ENCODE peak calls at places on chromosomes 1 and 21, in eight cellular contexts. One of them, this sample, is unnamed.

GRCh38 chr1:94865369-94865768 is 45.2 kb downstream of the SLC44A3 start:
- DNase-seq in prostate gland: peak
- DNase-seq in hepatocyte: no peak
- DNase-seq in CD4-positive, alpha-beta T cell: no peak
- DNase-seq in ovary: no peak
- DNase-seq in mammary epithelial cell: no peak
- DNase-seq in body of pancreas: peak
- DNase-seq in adrenal gland: no peak
- DNase-seq in this sample: peak

GRCh38 chr1:89671775-89672488 is 39.0 kb downstream of the LRRC8C start:
- DNase-seq in prostate gland: no peak
- DNase-seq in hepatocyte: no peak
- DNase-seq in CD4-positive, alpha-beta T cell: no peak
- DNase-seq in ovary: no peak
- DNase-seq in mammary epithelial cell: peak
- DNase-seq in body of pancreas: no peak
- DNase-seq in adrenal gland: no peak
- DNase-seq in this sample: peak

GRCh38 chr1:156963621-156964020 is 43.2 kb downstream of the LRRC71 start:
- DNase-seq in prostate gland: no peak
- DNase-seq in hepatocyte: no peak
- DNase-seq in CD4-positive, alpha-beta T cell: peak
- DNase-seq in ovary: no peak
- DNase-seq in mammary epithelial cell: no peak
- DNase-seq in body of pancreas: peak
- DNase-seq in adrenal gland: peak
- DNase-seq in this sample: no peak

GRCh38 chr1:175870217-175870616 is 126.8 kb upstream of the TNR start:
- DNase-seq in prostate gland: no peak
- DNase-seq in hepatocyte: no peak
- DNase-seq in CD4-positive, alpha-beta T cell: no peak
- DNase-seq in ovary: no peak
- DNase-seq in mammary epithelial cell: no peak
- DNase-seq in body of pancreas: no peak
- DNase-seq in adrenal gland: no peak
- DNase-seq in this sample: no peak

GRCh38 chr21:14058566-14058965 is 152.2 kb downstream of the LIPI start:
- DNase-seq in prostate gland: no peak
- DNase-seq in hepatocyte: no peak
- DNase-seq in CD4-positive, alpha-beta T cell: no peak
- DNase-seq in ovary: no peak
- DNase-seq in mammary epithelial cell: no peak
- DNase-seq in body of pancreas: no peak
- DNase-seq in adrenal gland: no peak
- DNase-seq in this sample: no peak

GRCh38 chr1:9907441-9907840 is 2.6 kb downstream of the CTNNBIP1 start:
- DNase-seq in prostate gland: peak
- DNase-seq in hepatocyte: no peak
- DNase-seq in CD4-positive, alpha-beta T cell: no peak
- DNase-seq in ovary: no peak
- DNase-seq in mammary epithelial cell: peak
- DNase-seq in body of pancreas: no peak
- DNase-seq in adrenal gland: no peak
- DNase-seq in this sample: no peak

GRCh38 chr1:155934097-155934932 is at the start of gene KHDC4:
- DNase-seq in prostate gland: peak
- DNase-seq in hepatocyte: peak
- DNase-seq in CD4-positive, alpha-beta T cell: peak
- DNase-seq in ovary: peak
- DNase-seq in mammary epithelial cell: peak
- DNase-seq in body of pancreas: peak
- DNase-seq in adrenal gland: peak
- DNase-seq in this sample: peak

GRCh38 chr1:162310337-162310736 is 66.3 kb downstream of the SPATA46 start:
- DNase-seq in prostate gland: no peak
- DNase-seq in hepatocyte: no peak
- DNase-seq in CD4-positive, alpha-beta T cell: no peak
- DNase-seq in ovary: no peak
- DNase-seq in mammary epithelial cell: peak
- DNase-seq in body of pancreas: no peak
- DNase-seq in adrenal gland: no peak
- DNase-seq in this sample: peak

GRCh38 chr1:40661678-40662077 is 3.8 kb downstream of the RIMS3 start:
- DNase-seq in prostate gland: no peak
- DNase-seq in hepatocyte: no peak
- DNase-seq in CD4-positive, alpha-beta T cell: no peak
- DNase-seq in ovary: no peak
- DNase-seq in mammary epithelial cell: no peak
- DNase-seq in body of pancreas: no peak
- DNase-seq in adrenal gland: no peak
- DNase-seq in this sample: no peak

GRCh38 chr21:45846373-45847160 is 135.0 kb upstream of the COL6A1 start:
- DNase-seq in prostate gland: peak
- DNase-seq in hepatocyte: peak
- DNase-seq in CD4-positive, alpha-beta T cell: peak
- DNase-seq in ovary: no peak
- DNase-seq in mammary epithelial cell: no peak
- DNase-seq in body of pancreas: peak
- DNase-seq in adrenal gland: no peak
- DNase-seq in this sample: no peak

GRCh38 chr1:112575154-112575804 is 43.7 kb downstream of the ST7L start:
- DNase-seq in prostate gland: no peak
- DNase-seq in hepatocyte: peak
- DNase-seq in CD4-positive, alpha-beta T cell: no peak
- DNase-seq in ovary: no peak
- DNase-seq in mammary epithelial cell: peak
- DNase-seq in body of pancreas: no peak
- DNase-seq in adrenal gland: peak
- DNase-seq in this sample: peak
- TF ChIP-seq CTCF in prostate gland: no peak
- TF ChIP-seq CTCF in hepatocyte: no peak
- TF ChIP-seq CTCF in CD4-positive, alpha-beta T cell: no peak
- TF ChIP-seq CTCF in ovary: no peak
- TF ChIP-seq CTCF in mammary epithelial cell: no peak
- TF ChIP-seq CTCF in body of pancreas: no peak
- TF ChIP-seq CTCF in adrenal gland: no peak
- TF ChIP-seq CTCF in this sample: no peak

DNA sequence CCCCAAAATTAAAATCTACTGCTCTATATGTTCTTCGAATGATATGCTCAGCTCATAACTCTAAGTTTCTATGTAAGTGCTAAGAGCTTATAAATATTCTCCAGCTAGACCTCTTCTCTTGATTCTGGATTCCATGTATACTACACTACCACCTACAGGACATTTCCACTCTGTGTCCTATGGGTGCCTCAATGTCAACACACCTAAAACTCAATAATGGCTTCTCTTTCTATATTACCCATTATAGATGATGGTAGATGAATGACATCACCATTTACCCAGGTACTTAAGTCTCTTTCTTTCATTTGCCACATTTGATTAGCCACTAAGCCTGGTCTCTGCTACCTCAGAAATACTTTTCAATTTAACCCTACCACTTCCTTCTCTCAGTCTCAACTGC is 41.3 kb downstream of the TBX19 start:
- DNase-seq in prostate gland: no peak
- DNase-seq in hepatocyte: peak
- DNase-seq in CD4-positive, alpha-beta T cell: no peak
- DNase-seq in ovary: no peak
- DNase-seq in mammary epithelial cell: peak
- DNase-seq in body of pancreas: no peak
- DNase-seq in adrenal gland: no peak
- DNase-seq in this sample: peak
- TF ChIP-seq CTCF in prostate gland: peak
- TF ChIP-seq CTCF in hepatocyte: peak
- TF ChIP-seq CTCF in CD4-positive, alpha-beta T cell: no peak
- TF ChIP-seq CTCF in ovary: no peak
- TF ChIP-seq CTCF in mammary epithelial cell: peak
- TF ChIP-seq CTCF in body of pancreas: peak
- TF ChIP-seq CTCF in adrenal gland: peak
- TF ChIP-seq CTCF in this sample: peak

GRCh38 chr1:38009088-38009840 is 3.3 kb upstream of the UTP11 start:
- DNase-seq in prostate gland: no peak
- DNase-seq in hepatocyte: peak
- DNase-seq in CD4-positive, alpha-beta T cell: no peak
- DNase-seq in ovary: peak
- DNase-seq in mammary epithelial cell: peak
- DNase-seq in body of pancreas: no peak
- DNase-seq in adrenal gland: peak
- DNase-seq in this sample: peak
- TF ChIP-seq CTCF in prostate gland: no peak
- TF ChIP-seq CTCF in hepatocyte: no peak
- TF ChIP-seq CTCF in CD4-positive, alpha-beta T cell: no peak
- TF ChIP-seq CTCF in ovary: no peak
- TF ChIP-seq CTCF in mammary epithelial cell: no peak
- TF ChIP-seq CTCF in body of pancreas: no peak
- TF ChIP-seq CTCF in adrenal gland: no peak
- TF ChIP-seq CTCF in this sample: no peak

GRCh38 chr1:64004451-64004850 is 199.0 kb upstream of the UBE2U start:
- DNase-seq in prostate gland: no peak
- DNase-seq in hepatocyte: no peak
- DNase-seq in CD4-positive, alpha-beta T cell: no peak
- DNase-seq in ovary: peak
- DNase-seq in mammary epithelial cell: no peak
- DNase-seq in body of pancreas: no peak
- DNase-seq in adrenal gland: no peak
- DNase-seq in this sample: no peak
- TF ChIP-seq CTCF in prostate gland: no peak
- TF ChIP-seq CTCF in hepatocyte: no peak
- TF ChIP-seq CTCF in CD4-positive, alpha-beta T cell: no peak
- TF ChIP-seq CTCF in ovary: no peak
- TF ChIP-seq CTCF in mammary epithelial cell: no peak
- TF ChIP-seq CTCF in body of pancreas: no peak
- TF ChIP-seq CTCF in adrenal gland: no peak
- TF ChIP-seq CTCF in this sample: no peak

GRCh38 chr1:116902718-116903390 is 6.9 kb upstream of the PTGFRN start:
- DNase-seq in prostate gland: no peak
- DNase-seq in hepatocyte: no peak
- DNase-seq in CD4-positive, alpha-beta T cell: no peak
- DNase-seq in ovary: no peak
- DNase-seq in mammary epithelial cell: no peak
- DNase-seq in body of pancreas: no peak
- DNase-seq in adrenal gland: no peak
- DNase-seq in this sample: no peak

GRCh38 chr1:116904791-116905320 is 4.9 kb upstream of the PTGFRN start:
- DNase-seq in prostate gland: no peak
- DNase-seq in hepatocyte: no peak
- DNase-seq in CD4-positive, alpha-beta T cell: no peak
- DNase-seq in ovary: no peak
- DNase-seq in mammary epithelial cell: no peak
- DNase-seq in body of pancreas: no peak
- DNase-seq in adrenal gland: no peak
- DNase-seq in this sample: peak

GRCh38 chr1:116899529-116899928 is 10.2 kb upstream of the PTGFRN start:
- DNase-seq in prostate gland: no peak
- DNase-seq in hepatocyte: no peak
- DNase-seq in CD4-positive, alpha-beta T cell: no peak
- DNase-seq in ovary: no peak
- DNase-seq in mammary epithelial cell: no peak
- DNase-seq in body of pancreas: no peak
- DNase-seq in adrenal gland: no peak
- DNase-seq in this sample: no peak

GRCh38 chr1:116902027-116902426 is 7.7 kb upstream of the PTGFRN start:
- DNase-seq in prostate gland: no peak
- DNase-seq in hepatocyte: no peak
- DNase-seq in CD4-positive, alpha-beta T cell: no peak
- DNase-seq in ovary: no peak
- DNase-seq in mammary epithelial cell: no peak
- DNase-seq in body of pancreas: no peak
- DNase-seq in adrenal gland: no peak
- DNase-seq in this sample: no peak

DNA sequence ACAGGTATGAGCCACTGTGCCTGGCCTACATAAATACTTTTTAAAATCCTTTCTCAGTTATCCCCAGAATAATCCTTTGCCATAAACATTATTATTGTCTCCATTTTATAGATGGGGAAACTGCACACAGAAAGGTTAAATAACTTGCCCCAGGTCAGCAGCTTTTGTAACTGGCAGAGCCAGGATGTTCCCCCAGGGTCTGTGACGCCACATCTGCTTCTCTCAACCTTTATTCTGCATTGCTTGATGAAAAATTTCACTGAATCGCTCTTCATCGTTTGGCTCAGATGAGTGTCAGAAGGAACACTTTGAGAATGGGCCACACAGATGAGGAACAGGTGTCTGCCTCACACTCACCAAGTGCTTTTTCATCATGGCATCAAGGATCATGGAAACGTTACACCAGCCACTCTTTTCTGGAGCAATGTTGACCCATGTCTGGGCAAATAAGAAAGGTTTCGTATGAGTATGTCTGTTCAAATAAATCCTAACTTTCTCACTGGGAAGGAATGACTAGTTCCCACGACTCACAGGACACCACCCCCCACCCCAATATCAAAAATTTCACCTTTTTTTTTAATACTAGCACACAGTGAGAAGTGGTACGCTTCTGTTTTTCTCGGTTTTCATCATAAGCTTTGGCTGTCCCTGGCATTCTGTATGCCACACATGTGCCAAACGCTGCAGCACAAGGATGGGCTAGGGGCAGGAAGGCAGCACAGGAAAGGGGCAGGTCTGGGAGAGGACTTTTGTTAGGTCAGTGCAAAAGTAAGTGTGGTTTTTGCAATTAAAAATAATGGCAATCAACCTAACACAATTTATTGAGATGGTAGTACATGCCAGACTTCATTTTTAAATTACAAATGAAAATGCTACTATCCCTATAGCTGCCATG is 9.0 kb upstream of the PTGFRN start:
- DNase-seq in prostate gland: no peak
- DNase-seq in hepatocyte: no peak
- DNase-seq in CD4-positive, alpha-beta T cell: no peak
- DNase-seq in ovary: no peak
- DNase-seq in mammary epithelial cell: no peak
- DNase-seq in body of pancreas: no peak
- DNase-seq in adrenal gland: no peak
- DNase-seq in this sample: no peak
- TF ChIP-seq CTCF in prostate gland: no peak
- TF ChIP-seq CTCF in hepatocyte: no peak
- TF ChIP-seq CTCF in CD4-positive, alpha-beta T cell: no peak
- TF ChIP-seq CTCF in ovary: no peak
- TF ChIP-seq CTCF in mammary epithelial cell: no peak
- TF ChIP-seq CTCF in body of pancreas: no peak
- TF ChIP-seq CTCF in adrenal gland: no peak
- TF ChIP-seq CTCF in this sample: no peak

GRCh38 chr1:165342588-165342987 is 13.9 kb downstream of the LMX1A start:
- DNase-seq in prostate gland: no peak
- DNase-seq in hepatocyte: no peak
- DNase-seq in CD4-positive, alpha-beta T cell: no peak
- DNase-seq in ovary: no peak
- DNase-seq in mammary epithelial cell: peak
- DNase-seq in body of pancreas: no peak
- DNase-seq in adrenal gland: no peak
- DNase-seq in this sample: peak

GRCh38 chr1:165344198-165344597 is 12.3 kb downstream of the LMX1A start:
- DNase-seq in prostate gland: no peak
- DNase-seq in hepatocyte: no peak
- DNase-seq in CD4-positive, alpha-beta T cell: no peak
- DNase-seq in ovary: no peak
- DNase-seq in mammary epithelial cell: no peak
- DNase-seq in body of pancreas: no peak
- DNase-seq in adrenal gland: no peak
- DNase-seq in this sample: no peak

GRCh38 chr1:165345502-165345901 is 11.0 kb downstream of the LMX1A start:
- DNase-seq in prostate gland: no peak
- DNase-seq in hepatocyte: no peak
- DNase-seq in CD4-positive, alpha-beta T cell: no peak
- DNase-seq in ovary: no peak
- DNase-seq in mammary epithelial cell: no peak
- DNase-seq in body of pancreas: no peak
- DNase-seq in adrenal gland: no peak
- DNase-seq in this sample: no peak

GRCh38 chr1:165344736-165345135 is 11.8 kb downstream of the LMX1A start:
- DNase-seq in prostate gland: no peak
- DNase-seq in hepatocyte: no peak
- DNase-seq in CD4-positive, alpha-beta T cell: no peak
- DNase-seq in ovary: no peak
- DNase-seq in mammary epithelial cell: no peak
- DNase-seq in body of pancreas: no peak
- DNase-seq in adrenal gland: no peak
- DNase-seq in this sample: no peak
- TF ChIP-seq CTCF in prostate gland: no peak
- TF ChIP-seq CTCF in hepatocyte: no peak
- TF ChIP-seq CTCF in CD4-positive, alpha-beta T cell: no peak
- TF ChIP-seq CTCF in ovary: no peak
- TF ChIP-seq CTCF in mammary epithelial cell: no peak
- TF ChIP-seq CTCF in body of pancreas: no peak
- TF ChIP-seq CTCF in adrenal gland: no peak
- TF ChIP-seq CTCF in this sample: no peak